ENCODE peak calls at places on chromosomes 12 and 14, in five cellular contexts. T is IMR-90, B is H9, Z is mesenchymal stem cell, Q is H1. H is an unnamed sample.

GRCh38 chr12:29116414-29116813 is 32.7 kb upstream of the FAR2 start:
- DNase-seq in T (no peak), B (no peak), Z (no peak), Q (no peak), H (no peak)

GRCh38 chr12:113381237-113381636 is 22.4 kb downstream of the SDS start:
- DNase-seq in T (no peak), B (no peak), Z (no peak), Q (no peak), H (no peak)

GRCh38 chr14:85273099-85273677 is 256.8 kb upstream of the FLRT2 start:
- DNase-seq in T (no peak), B (no peak), Z (no peak), Q (no peak), H (no peak)

GRCh38 chr14:105439710-105440553 is 20.3 kb downstream of the MTA1 start:
- DNase-seq in T (no peak), B (no peak), Z (no peak), Q (no peak), H (no peak)

GRCh38 chr12:55929306-55929791 is 1.6 kb upstream of the DGKA start:
- DNase-seq in T (no peak), B (no peak), Z (no peak), Q (no peak), H (no peak)

GRCh38 chr12:33431648-33432047 is 8.0 kb downstream of the SYT10 start:
- DNase-seq in T (no peak), B (no peak), Z (no peak), Q (no peak), H (no peak)

GRCh38 chr12:87667378-87667777 is 361.8 kb downstream of the C12orf50 start:
- DNase-seq in T (peak), B (no peak), Z (peak), Q (no peak), H (no peak)

GRCh38 chr12:57605308-57606015 is 838 bp downstream of the DTX3 start:
- DNase-seq in T (no peak), B (no peak), Z (no peak), Q (no peak), H (no peak)

GRCh38 chr12:113071427-113072112 is 15.0 kb downstream of the DTX1 start:
- DNase-seq in T (no peak), B (peak), Z (no peak), Q (no peak), H (no peak)

GRCh38 chr14:35155962-35156361 is 33.6 kb downstream of the PRORP start:
- DNase-seq in T (peak), B (no peak), Z (peak), Q (no peak), H (no peak)

GRCh38 chr12:55933799-55934174 is 2.8 kb downstream of the DGKA start:
- DNase-seq in T (no peak), B (no peak), Z (no peak), Q (no peak), H (no peak)

GRCh38 chr14:24875203-24875840 is 174.6 kb downstream of the STXBP6 start:
- DNase-seq in T (peak), B (no peak), Z (no peak), Q (no peak), H (no peak)

GRCh38 chr14:35883677-35884293 is 57.6 kb downstream of the BRMS1L start:
- DNase-seq in T (peak), B (no peak), Z (peak), Q (no peak), H (no peak)

GRCh38 chr12:1091350-1091749 is 100.3 kb downstream of the ERC1 start:
- DNase-seq in T (no peak), B (no peak), Z (no peak), Q (no peak), H (no peak)

GRCh38 chr14:74583689-74584434 is 28.2 kb downstream of the LTBP2 start:
- DNase-seq in T (peak), B (no peak), Z (peak), Q (no peak), H (no peak)

GRCh38 chr14:101820283-101820798 is 58.8 kb downstream of the PPP2R5C start:
- DNase-seq in T (no peak), B (no peak), Z (no peak), Q (no peak), H (no peak)

GRCh38 chr14:73743431-73743931 is 29.3 kb upstream of the PNMA1 start:
- DNase-seq in T (no peak), B (peak), Z (peak), Q (no peak), H (no peak)

GRCh38 chr14:80364274-80364673 is 153.0 kb upstream of the DIO2 start:
- DNase-seq in T (peak), B (no peak), Z (peak), Q (no peak), H (no peak)

GRCh38 chr12:34397591-34398365 is 375.5 kb downstream of the ALG10 start:
- DNase-seq in T (no peak), B (peak), Z (no peak), Q (peak), H (no peak)

GRCh38 chr14:23389396-23389795 is 12.6 kb downstream of the CMTM5 start:
- DNase-seq in T (no peak), B (no peak), Z (no peak), Q (no peak), H (no peak)

GRCh38 chr12:27273114-27273513 is 29.0 kb downstream of the STK38L start:
- DNase-seq in T (no peak), B (no peak), Z (no peak), Q (no peak), H (no peak)

GRCh38 chr12:6752181-6752930 is 585 bp downstream of the MLF2 start:
- DNase-seq in T (peak), B (peak), Z (peak), Q (no peak), H (no peak)

GRCh38 chr14:54567224-54567633 is 301 bp downstream of the SAMD4A start:
- DNase-seq in T (no peak), B (peak), Z (peak), Q (peak), H (peak)

GRCh38 chr12:50220357-50221061 is 53.3 kb upstream of the CERS5 start:
- DNase-seq in T (peak), B (no peak), Z (peak), Q (no peak), H (no peak)

GRCh38 chr14:34029921-34030334 is 79.1 kb upstream of the EGLN3 start:
- DNase-seq in T (no peak), B (peak), Z (peak), Q (peak), H (no peak)

GRCh38 chr12:2690348-2691000 is 104.3 kb upstream of the FKBP4 start:
- DNase-seq in T (no peak), B (no peak), Z (no peak), Q (no peak), H (no peak)

GRCh38 chr12:106901276-106901675 is 54.4 kb upstream of the TMEM263 start:
- DNase-seq in T (peak), B (no peak), Z (no peak), Q (no peak), H (no peak)

GRCh38 chr14:32508281-32508680 is 179.2 kb downstream of the AKAP6 start:
- DNase-seq in T (peak), B (no peak), Z (no peak), Q (no peak), H (no peak)

GRCh38 chr12:66405395-66405794 is 103.1 kb downstream of the HELB start:
- DNase-seq in T (peak), B (no peak), Z (peak), Q (no peak), H (no peak)

GRCh38 chr12:129115558-129115957 is 262.3 kb downstream of the GLT1D1 start:
- DNase-seq in T (no peak), B (no peak), Z (no peak), Q (no peak), H (no peak)

GRCh38 chr14:27078176-27078575 is 480.3 kb upstream of the NOVA1 start:
- DNase-seq in T (no peak), B (no peak), Z (no peak), Q (no peak), H (no peak)

GRCh38 chr12:123057505-123058265 is 77.2 kb downstream of the ARL6IP4 start:
- DNase-seq in T (no peak), B (no peak), Z (no peak), Q (no peak), H (no peak)

GRCh38 chr12:59164991-59165718 is 244.9 kb upstream of the LRIG3 start:
- DNase-seq in T (peak), B (no peak), Z (peak), Q (no peak), H (peak)

GRCh38 chr12:52926596-52927241 is 21.8 kb upstream of the KRT8 start:
- DNase-seq in T (no peak), B (no peak), Z (no peak), Q (no peak), H (no peak)
- H3K4ac ChIP-seq in T (peak), B (no peak), Z (peak), Q (no peak), H (no peak)

GRCh38 chr14:20607617-20608016 is 16.4 kb upstream of the RNASE12 start:
- DNase-seq in T (no peak), B (no peak), Z (no peak), Q (no peak), H (no peak)

GRCh38 chr14:20606190-20606901 is 15.2 kb upstream of the RNASE12 start:
- DNase-seq in T (peak), B (peak), Z (no peak), Q (peak), H (no peak)

GRCh38 chr14:20609215-20610001 is 18.2 kb upstream of the RNASE12 start:
- DNase-seq in T (peak), B (peak), Z (peak), Q (peak), H (peak)

GRCh38 chr14:20608383-20609095 is 17.4 kb upstream of the RNASE12 start:
- DNase-seq in T (no peak), B (no peak), Z (no peak), Q (no peak), H (no peak)

DNA sequence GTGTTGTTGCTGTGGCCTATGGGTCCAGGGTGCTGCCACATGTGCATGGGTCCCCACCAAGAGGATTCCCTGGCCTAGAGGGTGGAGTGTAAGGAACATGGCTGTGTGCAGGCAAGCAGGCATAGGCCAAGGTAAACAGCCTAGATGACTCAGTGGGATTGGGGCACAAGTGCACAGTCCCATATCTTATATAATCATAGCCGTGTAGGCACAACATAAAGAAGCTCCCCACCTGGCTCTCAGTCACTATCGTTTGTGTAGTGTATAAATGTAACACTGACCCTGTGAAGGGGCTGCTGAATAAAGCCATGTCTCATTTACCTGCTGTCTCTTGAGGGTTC is 15.7 kb upstream of the RNASE12 start:
- DNase-seq in T (no peak), B (no peak), Z (no peak), Q (no peak), H (no peak)
- H3K27ac ChIP-seq in T (no peak), B (no peak), Z (no peak), Q (no peak), H (no peak)

DNA sequence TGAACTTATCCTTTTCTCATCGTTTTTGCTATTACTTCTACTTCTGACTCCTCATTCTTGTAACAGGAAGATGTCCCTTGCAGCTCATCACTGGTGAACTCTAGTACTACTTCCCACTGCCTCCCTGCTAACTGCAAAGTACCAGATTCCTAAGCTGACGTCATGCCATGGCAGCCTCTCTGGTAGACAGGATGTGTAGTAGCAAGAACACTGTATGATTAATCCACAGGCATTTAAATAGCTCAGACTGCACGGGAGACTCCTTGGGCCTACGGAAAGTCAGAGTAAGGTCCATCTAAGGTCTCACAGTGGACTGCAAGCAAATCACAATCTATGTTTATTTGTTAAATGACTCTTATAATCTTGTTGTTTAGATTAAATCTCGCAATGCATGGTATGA is 43.5 kb downstream of the DNAI7 start:
- DNase-seq in T (peak), B (peak), Z (peak), Q (no peak), H (no peak)
- H2AFZ ChIP-seq in T (no peak), B (no peak), Z (no peak), Q (no peak), H (peak)

GRCh38 chr12:93441111-93441616 is 583 bp downstream of the UBE2N start:
- DNase-seq in T (peak), B (peak), Z (peak), Q (no peak), H (peak)
- H3K4ac ChIP-seq in T (peak), B (no peak), Z (peak), Q (peak), H (no peak)

DNA sequence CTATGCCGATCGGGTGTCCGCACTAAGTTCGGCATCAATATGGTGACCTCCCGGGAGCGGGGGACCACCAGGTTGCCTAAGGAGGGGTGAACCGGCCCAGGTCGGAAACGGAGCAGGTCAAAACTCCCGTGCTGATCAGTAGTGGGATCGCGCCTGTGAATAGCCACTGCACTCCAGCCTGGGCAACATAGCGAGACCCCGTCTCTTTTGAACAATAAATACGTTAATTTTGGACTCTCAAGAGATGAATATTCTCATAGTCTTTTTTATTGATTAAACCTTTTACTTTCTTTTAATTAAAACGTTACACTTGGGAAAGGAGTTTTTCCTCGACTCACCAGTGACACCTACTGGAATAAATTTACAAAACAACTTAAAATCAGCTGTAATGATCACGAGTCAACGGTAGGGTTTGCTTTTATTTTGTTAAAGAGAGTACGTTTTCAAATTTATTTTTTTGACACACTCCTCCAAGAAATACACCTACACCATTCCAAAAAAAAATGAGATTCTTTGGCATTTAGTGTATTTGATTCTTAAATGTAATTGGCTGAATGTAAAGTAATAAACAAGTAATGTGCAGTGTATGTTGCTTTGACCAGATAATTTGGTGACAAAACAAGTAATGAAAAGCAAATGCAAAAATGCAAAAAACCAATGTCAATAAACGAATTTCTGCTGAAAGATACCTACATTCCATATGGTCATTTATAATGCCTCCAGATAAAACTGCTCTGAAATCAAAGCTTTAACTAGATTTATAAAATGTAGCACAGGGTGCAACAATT is 687 bp upstream of the RPS29 start:
- DNase-seq in T (peak), B (no peak), Z (peak), Q (no peak), H (peak)
- H3K27ac ChIP-seq in T (no peak), B (no peak), Z (peak), Q (no peak), H (peak)

GRCh38 chr12:127324681-127325080 is 942.3 kb upstream of the TMEM132C start:
- DNase-seq in T (no peak), B (no peak), Z (no peak), Q (no peak), H (no peak)
- H2AFZ ChIP-seq in T (no peak), B (no peak), Z (no peak), Q (no peak), H (no peak)

DNA sequence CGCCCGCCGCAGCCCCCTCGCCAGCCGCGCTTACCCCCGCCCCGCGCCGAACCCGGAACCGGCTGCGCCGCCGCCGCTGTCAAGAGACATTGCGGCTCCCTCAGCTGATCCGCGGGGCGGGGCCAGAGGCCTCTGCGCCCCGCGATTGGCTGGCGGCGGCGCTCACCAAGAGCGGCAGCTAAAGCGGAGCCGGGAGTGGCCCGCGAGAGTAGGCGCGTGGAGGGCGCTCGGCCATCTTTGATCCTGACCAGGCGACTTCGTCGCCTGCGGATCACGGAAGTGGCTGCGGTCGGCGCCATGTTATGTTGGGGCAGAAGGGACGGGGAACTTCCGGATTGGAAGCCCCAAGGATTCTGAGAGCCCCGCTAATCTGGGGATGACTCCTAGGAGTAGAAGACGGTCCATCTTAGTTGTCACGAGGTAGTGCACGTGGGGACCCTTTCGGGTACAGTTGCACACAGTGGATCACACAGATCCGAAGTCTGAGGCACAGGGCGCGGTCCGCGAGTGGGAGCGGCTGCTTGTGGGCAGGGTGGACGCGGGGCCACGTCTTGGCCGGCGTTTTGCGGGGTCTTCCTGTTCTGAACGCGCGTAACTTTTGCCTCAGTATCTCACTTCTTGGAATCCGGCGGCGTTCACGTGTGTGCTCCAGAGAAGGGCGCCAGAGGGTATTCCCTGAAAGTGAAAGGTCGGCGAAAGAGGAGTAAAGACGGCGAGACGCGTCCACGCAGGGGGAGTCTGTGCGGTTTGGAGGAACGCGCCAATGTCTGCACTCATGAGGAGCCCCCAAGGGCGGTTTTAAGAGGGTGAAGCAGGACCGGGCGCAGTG is at the start of gene CHFR:
- DNase-seq in T (peak), B (peak), Z (peak), Q (peak), H (peak)
- H3K4ac ChIP-seq in T (peak), B (no peak), Z (peak), Q (peak), H (no peak)

GRCh38 chr12:47801170-47801903 is 18.4 kb downstream of the HDAC7 start:
- DNase-seq in T (no peak), B (no peak), Z (peak), Q (no peak), H (no peak)
- H3K27ac ChIP-seq in T (no peak), B (no peak), Z (peak), Q (no peak), H (no peak)

GRCh38 chr12:70513441-70513840 is 123.8 kb downstream of the PTPRB start:
- DNase-seq in T (no peak), B (no peak), Z (no peak), Q (no peak), H (no peak)

GRCh38 chr12:70507442-70507841 is 129.8 kb downstream of the PTPRB start:
- DNase-seq in T (no peak), B (no peak), Z (no peak), Q (no peak), H (no peak)

DNA sequence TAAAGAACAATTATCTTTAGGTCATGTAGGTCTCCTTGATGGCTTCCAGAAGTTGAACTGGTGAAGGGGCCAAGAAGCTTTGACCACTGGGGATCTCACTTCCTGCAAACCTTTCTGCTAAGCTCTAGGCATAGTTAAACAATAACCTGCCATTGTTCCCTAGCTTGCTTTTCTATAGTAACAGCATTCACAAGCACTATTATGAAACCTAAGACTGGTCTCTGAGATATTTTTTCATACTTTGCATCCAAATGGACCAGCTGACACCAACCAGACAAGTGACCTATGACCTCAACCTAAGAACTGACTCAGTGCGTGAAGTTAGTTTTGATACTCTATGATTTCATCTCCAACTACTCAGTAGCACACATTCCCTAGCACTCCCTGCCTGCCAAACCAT is 129.1 kb downstream of the PTPRB start:
- DNase-seq in T (no peak), B (no peak), Z (no peak), Q (no peak), H (no peak)
- H2AFZ ChIP-seq in T (no peak), B (no peak), Z (no peak), Q (no peak), H (no peak)